ENCODE peak calls at places on chromosomes 13 and 19, in six cellular contexts. C is heart left ventricle, O is cardiac muscle cell, I is iPS DF 6.9, H is neural progenitor cell, J is substantia nigra. D is an unnamed sample.

GRCh38 chr13:36211567-36211966 is 2.8 kb downstream of the SOHLH2 start:
- DNase-seq in C (no peak), O (no peak), I (no peak), H (no peak), J (no peak), D (no peak)

GRCh38 chr13:42048323-42048624 is 174 bp upstream of the DGKH start:
- DNase-seq in C (no peak), O (no peak), I (no peak), H (no peak), J (no peak), D (peak)

GRCh38 chr13:100088282-100088647 is 628 bp upstream of the PCCA start:
- DNase-seq in C (no peak), O (peak), I (no peak), H (peak), J (no peak), D (no peak)

GRCh38 chr19:35513231-35513974 is at the start of gene DMKN:
- DNase-seq in C (no peak), O (peak), I (no peak), H (no peak), J (no peak), D (no peak)

GRCh38 chr19:48635966-48636858 is 967 bp downstream of the DBP start:
- DNase-seq in C (peak), O (no peak), I (no peak), H (peak), J (peak), D (no peak)

GRCh38 chr13:44311011-44311481 is 62.6 kb upstream of the SERP2 start:
- DNase-seq in C (no peak), O (peak), I (no peak), H (no peak), J (no peak), D (no peak)

GRCh38 chr13:58024103-58024502 is 392.6 kb downstream of the PCDH17 start:
- DNase-seq in C (no peak), O (no peak), I (no peak), H (no peak), J (no peak), D (no peak)

GRCh38 chr19:49887037-49887652 is 9.5 kb downstream of the IL4I1 start:
- DNase-seq in C (no peak), O (no peak), I (no peak), H (no peak), J (no peak), D (no peak)

GRCh38 chr19:1063030-1063908 is 3.7 kb upstream of the ARHGAP45 start:
- DNase-seq in C (peak), O (no peak), I (no peak), H (no peak), J (no peak), D (no peak)

GRCh38 chr13:85261757-85262346 is 537.4 kb downstream of the SLITRK6 start:
- DNase-seq in C (no peak), O (peak), I (no peak), H (no peak), J (no peak), D (no peak)

GRCh38 chr19:46862504-46862835 is 1.7 kb downstream of the ARHGAP35 start:
- DNase-seq in C (no peak), O (no peak), I (no peak), H (no peak), J (no peak), D (no peak)

GRCh38 chr19:52170863-52171320 is 529 bp downstream of the ZNF836 start:
- DNase-seq in C (no peak), O (no peak), I (no peak), H (peak), J (no peak), D (no peak)

GRCh38 chr13:100197591-100198365 is 108.9 kb downstream of the PCCA start:
- DNase-seq in C (no peak), O (no peak), I (no peak), H (no peak), J (no peak), D (no peak)

GRCh38 chr19:16856091-16856490 is 26.9 kb downstream of the SIN3B start:
- DNase-seq in C (no peak), O (no peak), I (no peak), H (no peak), J (no peak), D (no peak)

GRCh38 chr13:109924376-109924775 is 138.0 kb upstream of the IRS2 start:
- DNase-seq in C (no peak), O (no peak), I (no peak), H (no peak), J (no peak), D (no peak)